ENCODE peak calls at places on chromosomes 12 and 14, in ten cellular contexts. G, J, W, K, H, Z, N, C, Y and Q are unnamed samples. For H3K4me1 and H3K27me3, the result is how much of the 10 kb centered on the place peaks cover.

GRCh38 chr14:22418631-22419030 is 170.4 kb downstream of the DAD1 start:
- DNase-seq in G (no peak), J (no peak), W (no peak), K (no peak), H (no peak), Z (no peak), N (no peak), C (no peak), Y (no peak), Q (no peak)

GRCh38 chr12:9378430-9378835 is 170.2 kb upstream of the PZP start:
- DNase-seq in G (no peak), J (no peak), W (no peak), K (no peak), H (no peak), Z (no peak), N (peak), C (peak), Y (no peak), Q (peak)

GRCh38 chr14:73758392-73759182 is 44.4 kb upstream of the PNMA1 start:
- DNase-seq in G (peak), J (peak), W (peak), K (peak), H (peak), Z (peak), N (peak), C (peak), Y (peak), Q (peak)

GRCh38 chr12:124109760-124110159 is 136.7 kb downstream of the ZNF664 start:
- DNase-seq in G (peak), J (peak), W (peak), K (no peak), H (no peak), Z (no peak), N (peak), C (peak), Y (no peak), Q (peak)

GRCh38 chr12:2608608-2608945 is 186.2 kb upstream of the FKBP4 start:
- DNase-seq in G (no peak), J (no peak), W (no peak), K (no peak), H (no peak), Z (no peak), N (no peak), C (no peak), Y (no peak), Q (no peak)

GRCh38 chr12:107131832-107132616 is 38.7 kb upstream of the CRY1 start:
- DNase-seq in G (peak), J (peak), W (peak), K (no peak), H (no peak), Z (peak), N (peak), C (peak), Y (no peak), Q (no peak)

GRCh38 chr12:94872671-94873367 is 130.7 kb downstream of the NDUFA12 start:
- DNase-seq in G (no peak), J (no peak), W (no peak), K (peak), H (no peak), Z (no peak), N (no peak), C (no peak), Y (peak), Q (no peak)

GRCh38 chr12:114876968-114877680 is 193.1 kb upstream of the TBX3 start:
- DNase-seq in G (no peak), J (no peak), W (no peak), K (no peak), H (no peak), Z (no peak), N (no peak), C (no peak), Y (no peak), Q (no peak)

GRCh38 chr12:93230311-93230689 is 147.4 kb upstream of the NUDT4 start:
- DNase-seq in G (no peak), J (no peak), W (peak), K (no peak), H (no peak), Z (no peak), N (no peak), C (peak), Y (no peak), Q (no peak)

GRCh38 chr14:104220225-104221070 is 82.1 kb downstream of the KIF26A start:
- DNase-seq in G (no peak), J (no peak), W (no peak), K (no peak), H (no peak), Z (no peak), N (no peak), C (no peak), Y (peak), Q (no peak)

GRCh38 chr14:104116544-104117340 is 21.6 kb upstream of the KIF26A start:
- DNase-seq in G (no peak), J (peak), W (no peak), K (no peak), H (peak), Z (peak), N (no peak), C (no peak), Y (peak), Q (peak)

GRCh38 chr14:53412819-53413664 is 259.9 kb upstream of the DDHD1 start:
- DNase-seq in G (no peak), J (no peak), W (no peak), K (no peak), H (no peak), Z (peak), N (no peak), C (peak), Y (no peak), Q (no peak)

GRCh38 chr14:86527312-86527711 is 997.4 kb downstream of the FLRT2 start:
- DNase-seq in G (no peak), J (no peak), W (no peak), K (no peak), H (no peak), Z (no peak), N (no peak), C (no peak), Y (no peak), Q (no peak)

GRCh38 chr12:66164349-66164821 is 5.4 kb downstream of the TMBIM4 start:
- DNase-seq in G (no peak), J (no peak), W (no peak), K (no peak), H (no peak), Z (no peak), N (no peak), C (no peak), Y (no peak), Q (no peak)

GRCh38 chr14:55438066-55438683 is 2.2 kb downstream of the TBPL2 start:
- DNase-seq in G (no peak), J (peak), W (peak), K (no peak), H (no peak), Z (peak), N (no peak), C (peak), Y (no peak), Q (no peak)

GRCh38 chr12:88111074-88111652 is 30.7 kb downstream of the CEP290 start:
- DNase-seq in G (peak), J (peak), W (peak), K (no peak), H (no peak), Z (peak), N (peak), C (peak), Y (no peak), Q (peak)

GRCh38 chr12:104859144-104859543 is 98.9 kb downstream of the SLC41A2 start:
- DNase-seq in G (no peak), J (no peak), W (peak), K (no peak), H (no peak), Z (no peak), N (no peak), C (no peak), Y (no peak), Q (no peak)

GRCh38 chr14:43313719-43314118 is 1193.4 kb downstream of the FSCB start:
- DNase-seq in G (no peak), J (no peak), W (no peak), K (no peak), H (no peak), Z (no peak), N (no peak), C (no peak), Y (no peak), Q (no peak)

GRCh38 chr14:69317392-69317755 is 57.4 kb downstream of the GALNT16 start:
- DNase-seq in G (no peak), J (no peak), W (no peak), K (no peak), H (no peak), Z (no peak), N (no peak), C (no peak), Y (no peak), Q (no peak)

DNA sequence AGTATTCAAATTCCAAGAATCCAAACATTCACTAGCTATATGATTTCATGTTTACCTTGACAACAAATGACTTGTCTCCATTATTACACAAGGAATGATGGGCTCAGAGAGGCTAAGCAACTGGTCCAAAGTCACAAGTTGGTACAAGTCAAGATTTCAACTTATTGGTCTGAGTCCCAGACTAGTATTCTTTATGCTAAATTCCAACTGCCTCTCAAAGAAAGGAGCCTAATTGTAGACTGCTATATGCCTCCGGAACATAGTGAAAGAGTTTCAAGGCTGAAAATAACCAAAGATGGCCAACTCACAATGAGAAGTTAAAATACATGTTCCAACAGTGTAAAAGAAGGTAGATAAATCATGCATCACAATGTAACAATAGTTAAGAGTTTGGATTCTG is 7.5 kb downstream of the BTG1 start:
- DNase-seq in G (peak), J (no peak), W (peak), K (no peak), H (no peak), Z (no peak), N (no peak), C (peak), Y (no peak), Q (no peak)
- H3K4me1 ChIP-seq in G (under half), J (under half), W (under half), K (under half), H (under half), Z (half or more), N (under half), C (half or more), Y (under half), Q (under half)

GRCh38 chr12:4287325-4288290 is 14.0 kb downstream of the CCND2 start:
- DNase-seq in G (no peak), J (no peak), W (peak), K (no peak), H (no peak), Z (no peak), N (no peak), C (no peak), Y (no peak), Q (peak)
- H3K27me3 ChIP-seq in G (under half), J (under half), W (under half), K (under half), H (under half), Z (under half), N (under half), C (under half), Y (under half), Q (under half)

DNA sequence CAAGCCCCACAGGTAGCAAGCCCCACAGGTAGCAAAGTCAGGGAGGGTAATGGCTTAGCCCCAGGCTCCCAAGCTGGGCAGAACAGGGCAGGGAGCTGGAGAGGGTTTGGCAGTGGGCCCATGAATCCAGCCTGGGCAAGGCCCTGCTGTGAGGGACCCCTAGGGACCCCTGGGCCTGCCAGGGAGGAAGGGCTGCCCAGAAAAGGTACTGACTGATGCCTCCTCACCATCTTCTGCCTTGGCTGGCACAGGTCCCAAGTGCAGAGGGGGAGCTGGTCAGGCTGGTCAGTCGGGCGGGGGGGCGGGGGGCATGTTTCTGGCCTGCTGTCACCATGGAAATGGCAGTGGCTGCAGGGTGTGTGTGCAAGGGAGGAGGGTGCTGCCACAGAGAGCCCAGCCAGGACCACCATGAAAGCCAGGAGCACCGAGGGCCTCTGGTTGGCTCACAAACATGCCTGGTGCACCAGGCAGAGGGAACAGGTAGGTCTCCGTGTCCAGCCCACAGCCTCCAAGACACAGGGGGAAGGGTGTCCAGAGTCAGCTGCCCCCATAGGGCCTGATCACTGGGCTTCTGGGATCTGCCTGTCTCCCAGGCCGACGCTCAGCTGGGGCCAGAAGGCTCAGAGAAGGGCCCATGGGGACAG is 1.5 kb upstream of the CRIP2 start:
- DNase-seq in G (no peak), J (no peak), W (no peak), K (no peak), H (no peak), Z (no peak), N (no peak), C (no peak), Y (no peak), Q (no peak)
- H3K4me3 ChIP-seq in G (no peak), J (peak), W (no peak), K (no peak), H (no peak), Z (peak), N (no peak), C (no peak), Y (no peak), Q (peak)

DNA sequence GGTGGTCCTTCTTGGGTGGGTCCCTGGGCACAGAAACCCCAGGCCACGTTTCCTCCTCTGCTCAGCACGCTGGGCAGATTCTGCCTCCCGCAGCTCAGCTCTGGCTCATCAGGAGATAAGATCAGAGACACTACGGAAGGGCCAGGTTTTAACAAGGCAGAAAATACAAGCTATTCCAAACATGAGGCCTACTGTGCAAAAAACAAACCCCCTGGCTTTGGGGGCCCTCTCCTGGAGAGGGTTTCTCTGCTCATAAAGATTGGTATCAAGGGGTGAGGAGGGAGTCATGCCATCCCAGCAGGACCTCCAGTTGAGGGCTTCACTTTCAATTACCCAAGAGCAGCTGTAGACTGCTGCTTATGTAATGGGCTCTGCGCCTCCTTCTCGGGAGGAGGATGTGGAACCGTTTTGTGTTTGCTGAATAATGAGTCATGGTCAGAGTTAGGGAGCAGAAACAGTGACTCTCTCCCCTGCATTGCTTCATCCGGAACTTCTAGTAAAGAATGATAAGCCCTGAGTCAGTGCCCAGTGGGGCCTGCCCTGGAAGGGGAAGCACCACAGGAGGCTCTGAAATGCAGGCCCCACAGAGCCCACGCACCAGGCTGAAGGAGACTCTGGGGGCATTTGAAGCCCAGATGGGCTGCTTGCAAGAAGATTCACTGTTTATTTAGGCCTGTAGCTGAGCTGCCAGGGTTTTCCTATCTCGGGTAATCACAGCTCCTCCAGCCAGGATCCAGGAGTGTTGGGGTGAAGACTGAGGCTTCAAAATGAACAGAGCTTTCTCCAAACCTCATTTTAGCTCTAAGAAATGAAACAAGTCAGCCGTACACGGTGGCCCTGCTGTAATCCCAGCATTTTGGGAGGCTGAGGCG is 79.3 kb downstream of the SSPN start:
- DNase-seq in G (peak), J (peak), W (peak), K (peak), H (peak), Z (no peak), N (no peak), C (peak), Y (no peak), Q (peak)
- H3K4me1 ChIP-seq in G (under half), J (under half), W (under half), K (under half), H (under half), Z (under half), N (under half), C (under half), Y (under half), Q (under half)

GRCh38 chr14:85453401-85453800 is 76.5 kb upstream of the FLRT2 start:
- DNase-seq in G (no peak), J (no peak), W (no peak), K (no peak), H (no peak), Z (no peak), N (no peak), C (no peak), Y (no peak), Q (no peak)
- H3K27me3 ChIP-seq in G (under half), J (under half), W (under half), K (under half), H (under half), Z (under half), N (under half), C (under half), Y (under half), Q (under half)

GRCh38 chr14:105430535-105430934 is 10.9 kb downstream of the MTA1 start:
- DNase-seq in G (no peak), J (peak), W (peak), K (no peak), H (peak), Z (no peak), N (no peak), C (peak), Y (no peak), Q (no peak)
- H3K4me3 ChIP-seq in G (no peak), J (no peak), W (no peak), K (no peak), H (no peak), Z (no peak), N (no peak), C (no peak), Y (no peak), Q (no peak)

GRCh38 chr12:6201775-6202292 is 1.6 kb downstream of the CD9 start:
- DNase-seq in G (no peak), J (no peak), W (no peak), K (no peak), H (no peak), Z (no peak), N (no peak), C (no peak), Y (no peak), Q (no peak)

GRCh38 chr12:6200266-6201198 is at the start of gene CD9:
- DNase-seq in G (peak), J (peak), W (no peak), K (peak), H (peak), Z (peak), N (no peak), C (peak), Y (peak), Q (peak)

GRCh38 chr12:6201199-6201608 is 1.0 kb downstream of the CD9 start:
- DNase-seq in G (peak), J (no peak), W (no peak), K (no peak), H (no peak), Z (peak), N (no peak), C (no peak), Y (peak), Q (peak)

GRCh38 chr12:6202846-6203245 is 2.6 kb downstream of the CD9 start:
- DNase-seq in G (no peak), J (no peak), W (no peak), K (no peak), H (no peak), Z (no peak), N (no peak), C (no peak), Y (no peak), Q (no peak)

DNA sequence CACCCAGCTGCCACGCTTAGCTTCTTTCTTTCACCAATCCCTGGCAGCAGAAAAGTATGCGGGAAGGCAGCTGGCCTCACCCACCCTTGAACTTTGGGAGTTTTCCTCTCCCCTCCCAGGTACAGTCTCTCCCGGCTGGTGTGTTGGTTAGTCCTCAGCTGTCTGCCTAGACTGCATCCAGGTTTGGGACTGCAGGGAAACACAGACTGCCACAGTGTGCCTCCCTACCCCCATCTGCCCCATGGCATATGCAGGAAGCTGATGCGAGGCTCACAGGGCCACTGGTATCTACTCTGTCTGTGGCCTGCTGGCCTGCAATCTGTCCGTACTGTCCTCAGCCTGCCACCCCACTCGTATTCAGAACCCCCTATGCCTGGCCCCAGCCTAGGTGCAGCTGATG is 2.1 kb downstream of the CD9 start:
- DNase-seq in G (no peak), J (no peak), W (no peak), K (no peak), H (no peak), Z (no peak), N (no peak), C (no peak), Y (no peak), Q (no peak)
- H3K4me1 ChIP-seq in G (under half), J (half or more), W (under half), K (under half), H (under half), Z (under half), N (under half), C (half or more), Y (half or more), Q (under half)